ENCODE peak calls at places on chromosomes 2 and 18, in five cellular contexts. One of them, this sample, is unnamed.

GRCh38 chr2:178397002-178397605 is 53.9 kb downstream of the PRKRA start:
- DNase-seq in stomach: no peak
- DNase-seq in coronary artery: no peak
- DNase-seq in esophagus muscularis mucosa: no peak
- DNase-seq in NB4: peak
- DNase-seq in this sample: peak

GRCh38 chr18:55136864-55137263 is 177.6 kb upstream of the CCDC68 start:
- DNase-seq in stomach: no peak
- DNase-seq in NB4: no peak
- DNase-seq in coronary artery: no peak
- DNase-seq in esophagus muscularis mucosa: no peak
- DNase-seq in this sample: no peak

GRCh38 chr2:43105586-43106562 is 120.5 kb downstream of the ZFP36L2 start:
- DNase-seq in esophagus muscularis mucosa: no peak
- DNase-seq in coronary artery: no peak
- DNase-seq in stomach: peak
- DNase-seq in NB4: peak
- DNase-seq in this sample: peak

GRCh38 chr2:200077210-200077650 is 121.8 kb downstream of the MAIP1 start:
- DNase-seq in stomach: no peak
- DNase-seq in NB4: no peak
- DNase-seq in esophagus muscularis mucosa: no peak
- DNase-seq in coronary artery: no peak
- DNase-seq in this sample: no peak

GRCh38 chr2:100755441-100755840 is 64.5 kb upstream of the NPAS2 start:
- DNase-seq in stomach: no peak
- DNase-seq in NB4: no peak
- DNase-seq in coronary artery: no peak
- DNase-seq in esophagus muscularis mucosa: no peak
- DNase-seq in this sample: no peak

GRCh38 chr2:152686308-152686707 is 31.0 kb downstream of the PRPF40A start:
- DNase-seq in NB4: no peak
- DNase-seq in esophagus muscularis mucosa: no peak
- DNase-seq in stomach: no peak
- DNase-seq in coronary artery: no peak
- DNase-seq in this sample: no peak

GRCh38 chr2:236209535-236209934 is 41.3 kb upstream of the GBX2 start:
- DNase-seq in stomach: no peak
- DNase-seq in coronary artery: peak
- DNase-seq in esophagus muscularis mucosa: no peak
- DNase-seq in NB4: no peak
- DNase-seq in this sample: no peak

GRCh38 chr18:41436772-41437171 is 518.3 kb upstream of the PIK3C3 start:
- DNase-seq in esophagus muscularis mucosa: no peak
- DNase-seq in stomach: no peak
- DNase-seq in NB4: no peak
- DNase-seq in coronary artery: no peak
- DNase-seq in this sample: no peak

GRCh38 chr2:28736034-28736433 is 15.6 kb upstream of the PPP1CB start:
- DNase-seq in stomach: peak
- DNase-seq in NB4: no peak
- DNase-seq in coronary artery: peak
- DNase-seq in esophagus muscularis mucosa: no peak
- DNase-seq in this sample: no peak

GRCh38 chr18:10101293-10101701 is 187.5 kb downstream of the VAPA start:
- DNase-seq in stomach: no peak
- DNase-seq in coronary artery: no peak
- DNase-seq in NB4: peak
- DNase-seq in esophagus muscularis mucosa: no peak
- DNase-seq in this sample: no peak

GRCh38 chr2:163558286-163559009 is 177.4 kb downstream of the FIGN start:
- DNase-seq in stomach: no peak
- DNase-seq in esophagus muscularis mucosa: no peak
- DNase-seq in coronary artery: no peak
- DNase-seq in NB4: no peak
- DNase-seq in this sample: no peak

GRCh38 chr18:23643815-23644214 is 18.9 kb downstream of the ANKRD29 start:
- DNase-seq in esophagus muscularis mucosa: no peak
- DNase-seq in coronary artery: no peak
- DNase-seq in NB4: no peak
- DNase-seq in stomach: no peak
- DNase-seq in this sample: no peak

GRCh38 chr2:12857891-12858290 is 141.2 kb downstream of the TRIB2 start:
- DNase-seq in esophagus muscularis mucosa: no peak
- DNase-seq in stomach: no peak
- DNase-seq in coronary artery: no peak
- DNase-seq in NB4: no peak
- DNase-seq in this sample: no peak

GRCh38 chr2:14557921-14558320 is 74.6 kb upstream of the LRATD1 start:
- DNase-seq in coronary artery: no peak
- DNase-seq in NB4: no peak
- DNase-seq in stomach: no peak
- DNase-seq in esophagus muscularis mucosa: no peak
- DNase-seq in this sample: no peak

GRCh38 chr2:51807229-51807628 is 775.3 kb upstream of the NRXN1 start:
- DNase-seq in coronary artery: no peak
- DNase-seq in NB4: no peak
- DNase-seq in stomach: no peak
- DNase-seq in esophagus muscularis mucosa: no peak
- DNase-seq in this sample: no peak

GRCh38 chr18:74944676-74945075 is 264.3 kb downstream of the PTGR3 start:
- DNase-seq in NB4: no peak
- DNase-seq in esophagus muscularis mucosa: no peak
- DNase-seq in stomach: no peak
- DNase-seq in coronary artery: no peak
- DNase-seq in this sample: no peak

GRCh38 chr2:11553661-11554429 is 20.0 kb downstream of the GREB1 start:
- DNase-seq in coronary artery: no peak
- DNase-seq in NB4: peak
- DNase-seq in esophagus muscularis mucosa: no peak
- DNase-seq in stomach: no peak
- DNase-seq in this sample: no peak

GRCh38 chr2:165544897-165545296 is 75.4 kb downstream of the CSRNP3 start:
- DNase-seq in coronary artery: no peak
- DNase-seq in stomach: no peak
- DNase-seq in esophagus muscularis mucosa: no peak
- DNase-seq in NB4: no peak
- DNase-seq in this sample: peak

GRCh38 chr2:31828891-31829290 is 181.9 kb downstream of the MEMO1 start:
- DNase-seq in esophagus muscularis mucosa: no peak
- DNase-seq in NB4: no peak
- DNase-seq in stomach: no peak
- DNase-seq in coronary artery: no peak
- DNase-seq in this sample: no peak

GRCh38 chr2:222713007-222713406 is 41.5 kb downstream of the MOGAT1 start:
- DNase-seq in NB4: no peak
- DNase-seq in esophagus muscularis mucosa: no peak
- DNase-seq in coronary artery: no peak
- DNase-seq in stomach: no peak
- DNase-seq in this sample: no peak

GRCh38 chr2:137000790-137001189 is 235.4 kb downstream of the THSD7B start:
- DNase-seq in stomach: no peak
- DNase-seq in coronary artery: no peak
- DNase-seq in esophagus muscularis mucosa: no peak
- DNase-seq in NB4: no peak
- DNase-seq in this sample: no peak

GRCh38 chr2:105919191-105919811 is 174.6 kb downstream of the NCK2 start:
- DNase-seq in NB4: peak
- DNase-seq in esophagus muscularis mucosa: no peak
- DNase-seq in stomach: peak
- DNase-seq in coronary artery: peak
- DNase-seq in this sample: no peak

GRCh38 chr2:12543452-12544220 is 173.1 kb upstream of the TRIB2 start:
- DNase-seq in esophagus muscularis mucosa: no peak
- DNase-seq in stomach: no peak
- DNase-seq in NB4: no peak
- DNase-seq in coronary artery: no peak
- DNase-seq in this sample: peak

GRCh38 chr18:73688161-73688560 is 459.5 kb downstream of the FBXO15 start:
- DNase-seq in esophagus muscularis mucosa: no peak
- DNase-seq in stomach: no peak
- DNase-seq in coronary artery: no peak
- DNase-seq in NB4: no peak
- DNase-seq in this sample: no peak

GRCh38 chr2:74010087-74010541 is 25.4 kb downstream of the TET3 start:
- DNase-seq in esophagus muscularis mucosa: no peak
- DNase-seq in NB4: no peak
- DNase-seq in coronary artery: no peak
- DNase-seq in stomach: peak
- DNase-seq in this sample: no peak

GRCh38 chr2:3265471-3265870 is 112.1 kb downstream of the EIPR1 start:
- DNase-seq in NB4: no peak
- DNase-seq in esophagus muscularis mucosa: no peak
- DNase-seq in coronary artery: no peak
- DNase-seq in stomach: no peak
- DNase-seq in this sample: no peak

GRCh38 chr2:241274127-241274526 is 41.3 kb downstream of the HDLBP start:
- DNase-seq in NB4: no peak
- DNase-seq in esophagus muscularis mucosa: peak
- DNase-seq in coronary artery: no peak
- DNase-seq in stomach: peak
- DNase-seq in this sample: no peak

GRCh38 chr2:117349687-117350086 is 464.8 kb upstream of the DDX18 start:
- DNase-seq in NB4: no peak
- DNase-seq in stomach: no peak
- DNase-seq in esophagus muscularis mucosa: no peak
- DNase-seq in coronary artery: no peak
- DNase-seq in this sample: no peak

GRCh38 chr18:48885266-48885950 is 65.4 kb downstream of the SMAD7 start:
- DNase-seq in stomach: no peak
- DNase-seq in coronary artery: peak
- DNase-seq in esophagus muscularis mucosa: no peak
- DNase-seq in NB4: no peak
- DNase-seq in this sample: no peak

GRCh38 chr2:175957845-175958244 is 44.2 kb downstream of the LNPK start:
- DNase-seq in esophagus muscularis mucosa: no peak
- DNase-seq in coronary artery: no peak
- DNase-seq in NB4: no peak
- DNase-seq in stomach: no peak
- DNase-seq in this sample: no peak

GRCh38 chr2:222318026-222318711 is 19.4 kb upstream of the PAX3 start:
- DNase-seq in coronary artery: no peak
- DNase-seq in stomach: peak
- DNase-seq in esophagus muscularis mucosa: peak
- DNase-seq in NB4: peak
- DNase-seq in this sample: peak

GRCh38 chr2:63078852-63079606 is 28.4 kb downstream of the OTX1 start:
- DNase-seq in NB4: peak
- DNase-seq in stomach: no peak
- DNase-seq in coronary artery: no peak
- DNase-seq in esophagus muscularis mucosa: no peak
- DNase-seq in this sample: peak
- TF ChIP-seq CTCF in NB4: peak
- TF ChIP-seq CTCF in stomach: no peak
- TF ChIP-seq CTCF in coronary artery: no peak
- TF ChIP-seq CTCF in esophagus muscularis mucosa: no peak
- TF ChIP-seq CTCF in this sample: peak

DNA sequence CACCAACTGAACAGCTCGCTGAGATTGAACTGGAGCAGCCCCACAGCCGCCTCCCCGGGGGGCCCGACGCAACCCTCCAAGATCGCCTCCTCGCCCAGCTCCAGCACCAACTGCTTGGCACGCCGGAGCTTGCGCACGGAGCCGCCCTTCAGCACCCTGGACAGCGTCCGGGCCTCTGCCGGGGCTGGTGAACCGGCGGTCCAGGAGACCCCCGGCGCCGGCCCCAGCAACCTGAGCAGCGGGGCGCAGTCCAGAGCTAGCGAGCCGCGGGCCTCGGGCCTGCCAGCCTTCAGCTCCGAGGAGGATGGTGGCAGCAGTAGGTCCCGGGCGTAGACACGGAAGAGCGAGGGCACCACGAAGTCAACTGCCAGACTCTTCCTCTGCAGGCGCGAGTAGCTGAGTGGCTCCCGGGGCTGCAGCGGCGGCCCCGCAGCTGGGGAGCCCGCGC is 1.2 kb downstream of the ALK start:
- DNase-seq in coronary artery: no peak
- DNase-seq in NB4: peak
- DNase-seq in stomach: peak
- DNase-seq in esophagus muscularis mucosa: no peak
- DNase-seq in this sample: peak
- H3K4me3 ChIP-seq in coronary artery: peak
- H3K4me3 ChIP-seq in NB4: no peak
- H3K4me3 ChIP-seq in stomach: peak
- H3K4me3 ChIP-seq in esophagus muscularis mucosa: peak
- H3K4me3 ChIP-seq in this sample: no peak

GRCh38 chr2:69026638-69027037 is 13.7 kb downstream of the ANTXR1 start:
- DNase-seq in stomach: no peak
- DNase-seq in coronary artery: no peak
- DNase-seq in NB4: no peak
- DNase-seq in esophagus muscularis mucosa: peak
- DNase-seq in this sample: no peak
- TF ChIP-seq CTCF in stomach: no peak
- TF ChIP-seq CTCF in coronary artery: no peak
- TF ChIP-seq CTCF in NB4: no peak
- TF ChIP-seq CTCF in esophagus muscularis mucosa: no peak
- TF ChIP-seq CTCF in this sample: no peak

GRCh38 chr2:173279528-173279868 is 75.2 kb upstream of the CDCA7 start:
- DNase-seq in esophagus muscularis mucosa: no peak
- DNase-seq in coronary artery: no peak
- DNase-seq in NB4: no peak
- DNase-seq in stomach: no peak
- DNase-seq in this sample: no peak

GRCh38 chr2:173282795-173283545 is 71.7 kb upstream of the CDCA7 start:
- DNase-seq in stomach: no peak
- DNase-seq in esophagus muscularis mucosa: no peak
- DNase-seq in NB4: no peak
- DNase-seq in coronary artery: no peak
- DNase-seq in this sample: no peak

GRCh38 chr2:173286153-173286809 is 68.4 kb upstream of the CDCA7 start:
- DNase-seq in esophagus muscularis mucosa: no peak
- DNase-seq in stomach: no peak
- DNase-seq in NB4: peak
- DNase-seq in coronary artery: no peak
- DNase-seq in this sample: peak

GRCh38 chr2:173278794-173279527 is 75.7 kb upstream of the CDCA7 start:
- DNase-seq in coronary artery: no peak
- DNase-seq in NB4: peak
- DNase-seq in esophagus muscularis mucosa: no peak
- DNase-seq in stomach: no peak
- DNase-seq in this sample: peak

DNA sequence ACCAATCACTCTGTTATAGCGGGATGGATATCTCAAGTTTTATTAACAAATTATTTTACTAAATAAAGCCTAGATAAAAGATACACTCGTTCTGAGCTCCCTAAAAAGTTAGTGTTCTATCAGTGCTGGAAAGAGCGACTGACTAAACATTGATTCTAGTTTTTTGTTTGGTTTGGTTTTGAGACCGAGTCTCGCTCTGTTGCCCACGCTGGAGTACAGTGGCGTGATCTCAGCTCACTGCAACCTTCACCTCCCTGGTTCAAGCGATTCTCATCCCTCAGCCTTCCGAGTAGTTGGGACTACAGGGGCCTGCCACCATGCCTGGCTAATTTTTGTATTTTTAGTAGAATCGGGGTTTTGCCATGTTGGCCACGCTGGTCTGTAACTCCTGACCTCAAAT is 73.8 kb upstream of the CDCA7 start:
- DNase-seq in coronary artery: no peak
- DNase-seq in esophagus muscularis mucosa: no peak
- DNase-seq in stomach: no peak
- DNase-seq in NB4: no peak
- DNase-seq in this sample: no peak
- H3K4me3 ChIP-seq in coronary artery: no peak
- H3K4me3 ChIP-seq in esophagus muscularis mucosa: no peak
- H3K4me3 ChIP-seq in stomach: no peak
- H3K4me3 ChIP-seq in NB4: no peak
- H3K4me3 ChIP-seq in this sample: no peak